ENCODE peak calls at places on chromosomes 12 and 14, in nine cellular contexts. C is stimulated activated CD8-positive, alpha-beta memory T cell treated with anti-CD3 and anti-CD28 coated beads, Interleukin-4, amount 100 ng/mL, for 1 hour; P is NCI-H2171; D is GM04503; B is hypothalamus; I is IMR-90; S is midbrain; A is skeletal muscle cell; T is HTR-8/SVneo. N is an unnamed sample.

GRCh38 chr12:94073441-94074051 is 74.8 kb upstream of the PLXNC1 start:
- DNase-seq in C (no peak), B (no peak), D (no peak), A (no peak), P (no peak), T (no peak), I (peak), S (no peak), N (no peak)

GRCh38 chr14:55265197-55265596 is 6.0 kb upstream of the FBXO34 start:
- DNase-seq in D (no peak), P (no peak), C (no peak), B (no peak), T (no peak), S (no peak), I (no peak), A (no peak), N (no peak)

GRCh38 chr14:20697273-20698017 is 8.9 kb downstream of the ANG start:
- DNase-seq in P (peak), D (peak), T (peak), B (peak), S (peak), I (peak), C (no peak), A (no peak), N (peak)

GRCh38 chr14:50303744-50304471 is 8.1 kb downstream of the L2HGDH start:
- DNase-seq in B (no peak), T (no peak), C (no peak), D (no peak), P (peak), S (no peak), A (no peak), I (peak), N (no peak)

GRCh38 chr14:68704736-68705720 is 87.8 kb downstream of the ZFP36L1 start:
- DNase-seq in C (no peak), S (no peak), T (no peak), D (no peak), B (no peak), I (peak), A (no peak), P (no peak), N (peak)

GRCh38 chr14:84237881-84238280 is 1292.1 kb upstream of the FLRT2 start:
- DNase-seq in C (no peak), S (no peak), P (peak), I (peak), B (no peak), A (no peak), T (no peak), D (no peak), N (no peak)

GRCh38 chr12:11656550-11656949 is 7.1 kb downstream of the ETV6 start:
- DNase-seq in I (no peak), C (no peak), S (no peak), B (no peak), P (no peak), T (no peak), A (no peak), D (no peak), N (no peak)

GRCh38 chr12:100555722-100556121 is 17.8 kb upstream of the GAS2L3 start:
- DNase-seq in D (no peak), T (no peak), P (no peak), S (no peak), C (no peak), A (no peak), B (no peak), I (peak), N (no peak)

GRCh38 chr14:47539065-47539464 is 136.3 kb downstream of the MDGA2 start:
- DNase-seq in P (no peak), S (peak), T (peak), A (no peak), B (no peak), D (no peak), C (no peak), I (no peak), N (peak)

GRCh38 chr12:130780880-130781575 is 58.0 kb downstream of the STX2 start:
- DNase-seq in S (no peak), C (no peak), D (no peak), T (no peak), I (no peak), P (no peak), A (no peak), B (no peak), N (no peak)

GRCh38 chr12:4215862-4216541 is 57.6 kb upstream of the CCND2 start:
- DNase-seq in T (no peak), B (no peak), A (no peak), S (no peak), P (no peak), D (no peak), C (no peak), I (no peak), N (peak)

GRCh38 chr12:57242691-57243454 is 8.1 kb downstream of the STAC3 start:
- DNase-seq in S (no peak), I (peak), D (no peak), A (no peak), C (no peak), T (peak), P (peak), B (peak), N (peak)

GRCh38 chr14:36083317-36083716 is 93.2 kb downstream of the PTCSC3 start:
- DNase-seq in I (no peak), A (no peak), T (no peak), B (no peak), S (no peak), D (no peak), C (no peak), P (no peak), N (no peak)

GRCh38 chr12:32478858-32479257 is 79.5 kb downstream of the FGD4 start:
- DNase-seq in B (no peak), D (no peak), S (no peak), P (no peak), C (no peak), T (no peak), A (no peak), I (no peak), N (no peak)

GRCh38 chr12:19757317-19757877 is 318.1 kb downstream of the AEBP2 start:
- DNase-seq in A (no peak), P (no peak), C (no peak), I (peak), B (no peak), D (no peak), T (no peak), S (peak), N (peak)

GRCh38 chr14:52268191-52269061 is 928 bp downstream of the PTGDR start:
- DNase-seq in I (peak), B (no peak), C (no peak), A (no peak), P (no peak), T (no peak), D (no peak), S (no peak), N (peak)

GRCh38 chr12:31728289-31728916 is 418 bp downstream of the AMN1 start:
- DNase-seq in D (no peak), P (peak), I (no peak), S (peak), T (peak), C (no peak), B (no peak), A (no peak), N (peak)

GRCh38 chr12:6201199-6201608 is 1.0 kb downstream of the CD9 start:
- DNase-seq in T (peak), P (no peak), B (no peak), C (no peak), I (no peak), S (no peak), D (no peak), A (no peak), N (no peak)

GRCh38 chr14:95915326-95915725 is 38.7 kb downstream of the TUNAR start:
- DNase-seq in D (no peak), I (no peak), A (no peak), B (no peak), P (no peak), C (no peak), T (no peak), S (no peak), N (peak)

GRCh38 chr14:53955234-53955556 is 1.4 kb downstream of the BMP4 start:
- DNase-seq in I (no peak), T (no peak), B (no peak), S (no peak), D (no peak), C (no peak), A (no peak), P (no peak), N (no peak)

GRCh38 chr14:74670726-74671125 is 42.2 kb downstream of the AREL1 start:
- DNase-seq in B (no peak), T (no peak), D (no peak), S (no peak), C (no peak), I (peak), P (no peak), A (no peak), N (peak)

GRCh38 chr12:113683566-113683965 is 211.9 kb upstream of the LHX5 start:
- DNase-seq in S (no peak), C (no peak), P (peak), A (no peak), B (no peak), I (no peak), D (no peak), T (no peak), N (no peak)

GRCh38 chr14:60233251-60233650 is 15.8 kb upstream of the PPM1A start:
- DNase-seq in B (no peak), A (no peak), S (no peak), P (no peak), D (no peak), C (no peak), I (peak), T (no peak), N (no peak)

GRCh38 chr14:46887144-46887543 is 235.6 kb upstream of the RPL10L start:
- DNase-seq in I (no peak), C (no peak), P (no peak), B (no peak), D (no peak), T (no peak), A (no peak), S (no peak), N (no peak)

GRCh38 chr12:129570796-129571400 is 332.9 kb downstream of the TMEM132D start:
- DNase-seq in P (no peak), D (no peak), B (no peak), I (no peak), C (no peak), T (no peak), S (no peak), A (no peak), N (peak)

GRCh38 chr14:92481386-92481785 is 32.2 kb upstream of the RIN3 start:
- DNase-seq in T (no peak), B (no peak), S (no peak), P (no peak), A (no peak), C (no peak), I (peak), D (no peak), N (no peak)

GRCh38 chr14:32763673-32764072 is 175.0 kb upstream of the NPAS3 start:
- DNase-seq in I (no peak), P (no peak), S (no peak), B (no peak), A (no peak), D (no peak), C (no peak), T (no peak), N (no peak)

GRCh38 chr14:77986808-77987207 is 183.4 kb upstream of the NRXN3 start:
- DNase-seq in I (no peak), B (no peak), T (no peak), C (no peak), P (no peak), A (no peak), D (no peak), S (no peak), N (no peak)

GRCh38 chr14:55864890-55865655 is 253.1 kb upstream of the PELI2 start:
- DNase-seq in T (no peak), C (no peak), I (no peak), B (no peak), S (no peak), P (no peak), D (no peak), A (no peak), N (no peak)

GRCh38 chr12:54286042-54286931 is 5.8 kb downstream of the HNRNPA1 start:
- DNase-seq in T (no peak), C (no peak), I (no peak), B (no peak), D (no peak), A (no peak), P (no peak), S (no peak), N (no peak)

GRCh38 chr12:107660230-107660629 is 25.4 kb upstream of the PWP1 start:
- DNase-seq in T (no peak), D (no peak), A (no peak), I (no peak), S (no peak), P (no peak), C (no peak), B (no peak), N (peak)

GRCh38 chr12:22858849-22859569 is 234.0 kb downstream of the ETNK1 start:
- DNase-seq in A (peak), C (no peak), S (no peak), D (no peak), I (peak), B (no peak), T (no peak), P (no peak), N (peak)

GRCh38 chr14:20455355-20456300 is 602 bp downstream of the APEX1 start:
- DNase-seq in C (no peak), T (no peak), S (no peak), I (peak), A (peak), B (no peak), D (peak), P (peak), N (no peak)

GRCh38 chr12:29578070-29578469 is 80.6 kb upstream of the OVCH1 start:
- DNase-seq in T (no peak), P (no peak), S (no peak), A (peak), D (no peak), C (no peak), B (no peak), I (no peak), N (no peak)

GRCh38 chr12:63151061-63151897 is at the start of gene AVPR1A:
- DNase-seq in P (no peak), A (no peak), I (no peak), B (no peak), S (no peak), T (peak), C (no peak), D (no peak), N (peak)

GRCh38 chr12:106693421-106693820 is 81.1 kb upstream of the RIC8B start:
- DNase-seq in T (no peak), C (no peak), P (no peak), S (no peak), I (no peak), B (no peak), D (no peak), A (no peak), N (no peak)